ENCODE peak calls at places on chromosome 10, in seven cellular contexts. W is mesendoderm, O is neuronal stem cell, X is IMR-90, A is H9, B is mesenchymal stem cell, I is H1. Y is an unnamed sample.

GRCh38 chr10:60348982-60349381 is 40.7 kb downstream of the ANK3 start:
- DNase-seq in I (no peak), W (no peak), A (no peak), O (no peak), X (peak; percentile 66), B (peak; percentile 79), Y (no peak)

GRCh38 chr10:19097151-19097550 is 48.5 kb downstream of the MALRD1 start:
- DNase-seq in X (peak; percentile 20), O (no peak), A (no peak), W (no peak), I (no peak), B (no peak), Y (no peak)

GRCh38 chr10:92567952-92568600 is 5.8 kb downstream of the IDE start:
- DNase-seq in O (no peak), W (peak; percentile 75), X (peak; percentile 72), I (no peak), B (peak; percentile 33), A (no peak), Y (peak; percentile 58)

GRCh38 chr10:131947631-131948347 is 33.9 kb downstream of the BNIP3 start:
- DNase-seq in W (no peak), B (peak; percentile 81), A (no peak), X (peak; percentile 78), I (no peak), O (no peak), Y (no peak)

GRCh38 chr10:83764681-83765080 is 374.6 kb upstream of the GHITM start:
- DNase-seq in A (no peak), X (no peak), B (peak; percentile 89), O (no peak), W (peak; percentile 1), I (no peak), Y (no peak)

GRCh38 chr10:97355571-97355975 is 21.0 kb upstream of the FRAT2 start:
- DNase-seq in B (no peak), I (no peak), O (no peak), W (peak; percentile 42), X (no peak), A (no peak), Y (no peak)

GRCh38 chr10:71621263-71621751 is 98.3 kb downstream of the C10orf105 start:
- DNase-seq in B (peak; percentile 15), O (no peak), A (peak; percentile 62), X (no peak), W (peak; percentile 88), I (no peak), Y (no peak)

GRCh38 chr10:130721971-130722370 is 585.8 kb downstream of the GLRX3 start:
- DNase-seq in W (no peak), X (no peak), O (no peak), B (no peak), A (no peak), I (no peak), Y (no peak)

GRCh38 chr10:7409045-7409731 is 1.6 kb downstream of the SFMBT2 start:
- DNase-seq in I (no peak), W (peak; percentile 45), A (peak; percentile 33), B (peak; percentile 47), X (no peak), O (no peak), Y (peak; percentile 23)

GRCh38 chr10:14381475-14381874 is 50.8 kb upstream of the FRMD4A start:
- DNase-seq in A (no peak), O (no peak), W (peak; percentile 13), B (no peak), X (no peak), I (no peak), Y (peak; percentile 82)

GRCh38 chr10:71239946-71240795 is 27.8 kb downstream of the UNC5B start:
- DNase-seq in W (no peak), X (no peak), B (peak; percentile 47), I (no peak), A (no peak), O (no peak), Y (no peak)

GRCh38 chr10:58178811-58179210 is 88.9 kb downstream of the IPMK start:
- DNase-seq in W (no peak), O (no peak), X (peak; percentile 21), B (peak; percentile 37), I (no peak), A (no peak), Y (no peak)

GRCh38 chr10:13712799-13713581 is 126.2 kb downstream of the PRPF18 start:
- DNase-seq in A (no peak), X (peak; percentile 99), I (no peak), O (no peak), W (peak; percentile 84), B (peak; percentile 99), Y (peak; percentile 26)

GRCh38 chr10:130656582-130657133 is 520.5 kb downstream of the GLRX3 start:
- DNase-seq in A (no peak), O (no peak), I (no peak), X (no peak), W (no peak), B (no peak), Y (no peak)

GRCh38 chr10:35933491-35933890 is 291.4 kb upstream of the FZD8 start:
- DNase-seq in B (no peak), A (no peak), O (no peak), I (no peak), X (no peak), W (no peak), Y (no peak)

GRCh38 chr10:122990278-122990677 is 10.1 kb downstream of the PSTK start:
- DNase-seq in I (no peak), A (no peak), X (no peak), O (no peak), B (no peak), W (no peak), Y (no peak)

DNA sequence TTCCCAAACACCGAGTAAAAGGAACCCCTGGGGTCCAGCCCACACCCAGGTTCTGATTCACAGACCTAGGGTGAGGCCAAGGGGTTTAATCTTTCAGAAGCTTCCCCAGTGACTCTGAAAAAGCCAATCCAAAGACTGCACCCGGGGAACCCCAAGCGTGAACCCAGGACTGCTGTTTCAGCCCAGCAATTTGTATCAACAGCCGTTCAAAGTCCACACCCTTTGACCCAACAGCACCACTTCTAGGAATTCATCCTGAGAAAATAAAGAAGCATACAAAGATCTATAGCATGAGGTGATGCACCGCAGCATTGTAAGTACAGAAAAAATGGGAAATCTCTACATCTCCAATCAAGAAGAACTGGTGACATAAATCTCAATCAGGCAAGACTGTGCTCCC is 24.4 kb downstream of the DLG5 start:
- DNase-seq in I (no peak), X (no peak), W (no peak), O (no peak), A (no peak), B (no peak), Y (no peak)
- H2BK120ac ChIP-seq in I (no peak overlapping the region), X (no peak overlapping the region), W (no peak overlapping the region), O (no peak overlapping the region), A (no peak overlapping the region), B (no peak overlapping the region), Y (no peak overlapping the region)

GRCh38 chr10:33428706-33429105 is 94.2 kb upstream of the NRP1 start:
- DNase-seq in B (no peak), I (no peak), A (no peak), W (no peak), X (no peak), O (no peak), Y (no peak)
- H2BK120ac ChIP-seq in B (no peak overlapping the region), I (no peak overlapping the region), A (no peak overlapping the region), W (no peak overlapping the region), X (no peak overlapping the region), O (no peak overlapping the region), Y (no peak overlapping the region)

GRCh38 chr10:89980166-89980565 is 278.8 kb downstream of the KIF20B start:
- DNase-seq in W (no peak), O (no peak), X (no peak), I (no peak), B (no peak), A (no peak), Y (no peak)

GRCh38 chr10:89981891-89982290 is 280.5 kb downstream of the KIF20B start:
- DNase-seq in O (no peak), A (no peak), W (no peak), I (no peak), B (peak; percentile 6), X (no peak), Y (no peak)

GRCh38 chr10:89979726-89980125 is 278.3 kb downstream of the KIF20B start:
- DNase-seq in A (no peak), X (no peak), W (no peak), I (no peak), O (no peak), B (no peak), Y (no peak)

DNA sequence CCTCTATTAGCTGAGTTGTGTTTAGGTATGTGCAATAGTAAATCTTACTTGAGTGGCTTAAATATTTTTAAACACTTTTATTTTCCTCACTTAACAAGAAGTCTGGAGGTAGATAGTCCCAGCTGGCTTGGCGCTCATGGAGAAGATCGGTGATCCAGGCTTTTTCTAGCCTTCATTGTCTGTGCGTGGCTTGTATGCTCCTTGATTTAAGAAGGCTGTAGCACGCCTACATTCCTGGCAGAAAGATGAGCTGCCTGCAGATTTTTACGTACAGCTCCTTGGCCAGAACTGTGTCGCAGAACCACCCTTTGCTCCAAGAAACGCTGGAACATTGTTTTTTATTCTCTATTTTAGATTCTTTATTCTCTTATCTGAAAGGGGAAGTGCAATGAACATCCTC is 284.1 kb downstream of the KIF20B start:
- DNase-seq in W (no peak), O (no peak), B (no peak), I (no peak), X (no peak), A (no peak), Y (no peak)
- H2BK120ac ChIP-seq in W (no peak overlapping the region), O (no peak overlapping the region), B (no peak overlapping the region), I (no peak overlapping the region), X (no peak overlapping the region), A (no peak overlapping the region), Y (no peak overlapping the region)

GRCh38 chr10:48294431-48294830 is 12.0 kb upstream of the MAPK8 start:
- DNase-seq in B (no peak), X (no peak), A (no peak), O (no peak), I (no peak), W (no peak), Y (peak; percentile 94)
- H2BK120ac ChIP-seq in B (no peak overlapping the region), X (no peak overlapping the region), A (no peak overlapping the region), O (no peak overlapping the region), I (no peak overlapping the region), W (no peak overlapping the region), Y (no peak overlapping the region)

DNA sequence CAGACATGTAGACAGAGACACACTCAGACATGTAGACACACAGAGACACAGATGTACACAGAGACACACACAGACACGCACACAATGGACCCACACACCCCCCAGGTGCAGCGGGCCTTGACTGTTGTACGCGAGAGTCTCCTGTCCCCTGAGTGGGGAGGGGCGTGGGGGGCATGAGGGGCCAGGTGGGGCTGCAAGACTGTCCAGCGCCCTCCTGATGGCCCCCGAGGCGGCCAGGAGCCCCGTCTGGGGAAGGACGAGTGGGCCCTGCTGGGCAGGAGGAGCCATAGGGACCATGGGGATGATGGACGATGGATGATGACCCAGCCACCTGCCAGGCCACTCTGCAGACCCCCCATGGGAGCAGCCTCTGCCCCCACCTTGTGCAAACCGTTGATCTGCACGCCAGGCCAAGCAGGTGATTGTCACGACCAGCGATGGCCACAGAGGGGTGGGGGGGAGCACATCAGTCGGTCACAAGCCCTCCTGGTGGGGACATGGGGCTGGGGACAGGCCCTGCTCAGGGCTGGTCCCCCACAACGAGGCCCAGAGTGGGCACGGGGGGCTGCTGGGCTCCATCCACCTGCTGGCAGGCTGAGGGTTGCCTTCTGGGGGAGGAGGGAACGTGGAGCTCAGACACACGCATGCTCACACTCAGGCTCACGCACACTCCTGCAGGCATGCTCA is 11.6 kb downstream of the VENTX start:
- DNase-seq in W (no peak), B (no peak), I (no peak), A (no peak), O (no peak), X (no peak), Y (no peak)
- H2BK120ac ChIP-seq in W (no peak overlapping the region), B (no peak overlapping the region), I (no peak overlapping the region), A (no peak overlapping the region), O (no peak overlapping the region), X (no peak overlapping the region), Y (no peak overlapping the region)